ENCODE peak calls at places on chromosomes 3 and 15, in four cellular contexts. P is stimulated activated CD8-positive, alpha-beta memory T cell treated with anti-CD3 and anti-CD28 coated beads, Interleukin-4, amount 100 ng/mL, for 48 hours; F is heart left ventricle; S is SK-N-SH. E is an unnamed sample.

GRCh38 chr15:85597155-85597815 is 197.4 kb downstream of the KLHL25 start:
- DNase-seq in P (no peak), F (no peak), S (no peak), E (no peak)

GRCh38 chr3:17749281-17749680 is 6.8 kb upstream of the TBC1D5 start:
- DNase-seq in P (no peak), F (no peak), S (no peak), E (no peak)

GRCh38 chr15:63522143-63522531 is 17.7 kb downstream of the USP3 start:
- DNase-seq in P (no peak), F (no peak), S (no peak), E (no peak)

GRCh38 chr3:45940004-45940780 is 3.1 kb upstream of the CXCR6 start:
- DNase-seq in P (no peak), F (peak), S (no peak), E (no peak)

GRCh38 chr3:13377021-13377420 is 43.1 kb downstream of the NUP210 start:
- DNase-seq in P (no peak), F (no peak), S (no peak), E (no peak)

GRCh38 chr3:13879102-13879945 is 547 bp downstream of the WNT7A start:
- DNase-seq in P (peak), F (no peak), S (peak), E (no peak)

GRCh38 chr3:112013058-112013783 is 14.5 kb downstream of the TAGLN3 start:
- DNase-seq in P (peak), F (peak), S (peak), E (no peak)

GRCh38 chr3:142595581-142595950 is 627 bp upstream of the PLS1 start:
- DNase-seq in P (no peak), F (no peak), S (no peak), E (no peak)

GRCh38 chr3:198071602-198072285 is 111.7 kb downstream of the LMLN start:
- DNase-seq in P (peak), F (no peak), S (no peak), E (no peak)

GRCh38 chr3:129624347-129625070 is 18.0 kb upstream of the PLXND1 start:
- DNase-seq in P (no peak), F (peak), S (no peak), E (no peak)

GRCh38 chr3:172009736-172010254 is 29.6 kb upstream of the FNDC3B start:
- DNase-seq in P (no peak), F (no peak), S (no peak), E (no peak)

GRCh38 chr3:129439381-129439816 is 349 bp downstream of the MBD4 start:
- DNase-seq in P (peak), F (no peak), S (no peak), E (no peak)

GRCh38 chr3:152083058-152083457 is 185.7 kb upstream of the MBNL1 start:
- DNase-seq in P (no peak), F (no peak), S (no peak), E (no peak)

GRCh38 chr15:65377976-65378366 is at the start of gene IGDCC3:
- DNase-seq in P (no peak), F (no peak), S (peak), E (no peak)

GRCh38 chr3:37955918-37956317 is 34.7 kb upstream of the VILL start:
- DNase-seq in P (no peak), F (no peak), S (no peak), E (no peak)

GRCh38 chr3:126435456-126436315 is 40.0 kb downstream of the ZXDC start:
- DNase-seq in P (peak), F (no peak), S (no peak), E (no peak)

GRCh38 chr3:11553436-11554235 is 90.1 kb downstream of the VGLL4 start:
- DNase-seq in P (no peak), F (peak), S (no peak), E (no peak)

GRCh38 chr3:186517218-186517617 is 27.0 kb downstream of the CRYGS start:
- DNase-seq in P (no peak), F (no peak), S (no peak), E (no peak)

GRCh38 chr15:101158166-101159095 is 93.4 kb downstream of the CHSY1 start:
- DNase-seq in P (no peak), F (no peak), S (no peak), E (no peak)

GRCh38 chr3:185658943-185659342 is 72.8 kb downstream of the SENP2 start:
- DNase-seq in P (no peak), F (no peak), S (no peak), E (no peak)

GRCh38 chr3:126858887-126859286 is 124.0 kb upstream of the PLXNA1 start:
- DNase-seq in P (no peak), F (no peak), S (no peak), E (no peak)

GRCh38 chr15:70259030-70259424 is 161.3 kb upstream of the TLE3 start:
- DNase-seq in P (peak), F (peak), S (no peak), E (no peak)

GRCh38 chr3:72316501-72317279 is 531.6 kb downstream of the SHQ1 start:
- DNase-seq in P (no peak), F (no peak), S (no peak), E (no peak)

GRCh38 chr15:89472785-89473256 is 23.6 kb downstream of the RHCG start:
- DNase-seq in P (peak), F (no peak), S (peak), E (no peak)

GRCh38 chr3:43468141-43468540 is 153.7 kb downstream of the ANO10 start:
- DNase-seq in P (no peak), F (no peak), S (no peak), E (no peak)

GRCh38 chr15:77886805-77887448 is 190.6 kb downstream of the TBC1D2B start:
- DNase-seq in P (no peak), F (no peak), S (no peak), E (no peak)